ENCODE peak calls at places on chromosomes 6 and 20, in five cellular contexts. P is thoracic aorta, V is Peyer's patch, N is aorta, K is right atrium auricular region. E is an unnamed sample.

GRCh38 chr20:38872036-38872435 is 54.2 kb upstream of the FAM83D start:
- DNase-seq in N (no peak), V (no peak), P (no peak), K (no peak), E (no peak)

GRCh38 chr6:121999458-122000065 is 399.9 kb upstream of the HSF2 start:
- DNase-seq in K (no peak), V (no peak), P (no peak), N (no peak), E (no peak)

GRCh38 chr6:89068695-89069094 is 11.9 kb upstream of the PNRC1 start:
- DNase-seq in V (no peak), N (no peak), P (no peak), K (no peak), E (no peak)

GRCh38 chr20:33601016-33601415 is 61.1 kb upstream of the C20orf144 start:
- DNase-seq in K (no peak), P (no peak), V (no peak), N (no peak), E (no peak)

GRCh38 chr6:13846841-13847240 is 32.5 kb upstream of the MCUR1 start:
- DNase-seq in N (no peak), V (no peak), P (no peak), K (no peak), E (no peak)

GRCh38 chr20:10453241-10453640 is 18.1 kb downstream of the SLX4IP start:
- DNase-seq in N (no peak), V (peak; percentile 60), P (no peak), K (no peak), E (no peak)

GRCh38 chr6:67328269-67328668 is 1306.8 kb upstream of the ADGRB3 start:
- DNase-seq in N (no peak), V (no peak), P (no peak), K (no peak), E (no peak)

GRCh38 chr6:111601875-111602274 is 3.8 kb downstream of the TRAF3IP2 start:
- DNase-seq in N (no peak), P (no peak), V (no peak), K (peak; percentile 78), E (no peak)

GRCh38 chr6:36820700-36821580 is 18.3 kb downstream of the CPNE5 start:
- DNase-seq in V (no peak), N (no peak), P (no peak), K (no peak), E (peak; percentile 47)

GRCh38 chr20:9555781-9556180 is 41.4 kb downstream of the LAMP5 start:
- DNase-seq in K (no peak), V (no peak), N (no peak), P (no peak), E (no peak)

GRCh38 chr6:90286884-90287488 is 9.7 kb downstream of the BACH2 start:
- DNase-seq in N (no peak), K (no peak), V (peak; percentile 71), P (no peak), E (peak; percentile 67)

GRCh38 chr20:64176548-64177419 is 12.5 kb downstream of the MYT1 start:
- DNase-seq in P (no peak), V (no peak), N (no peak), K (no peak), E (peak; percentile 30)

GRCh38 chr6:487956-488355 is 96.4 kb downstream of the IRF4 start:
- DNase-seq in N (no peak), V (peak; percentile 88), P (no peak), K (no peak), E (no peak)

GRCh38 chr6:39137235-39137634 is 22.2 kb upstream of the SAYSD1 start:
- DNase-seq in P (no peak), N (no peak), V (no peak), K (no peak), E (no peak)

GRCh38 chr20:3218307-3218988 is 9.2 kb downstream of the ITPA start:
- DNase-seq in N (peak; percentile 89), P (no peak), K (no peak), V (peak; percentile 40), E (peak; percentile 60)

DNA sequence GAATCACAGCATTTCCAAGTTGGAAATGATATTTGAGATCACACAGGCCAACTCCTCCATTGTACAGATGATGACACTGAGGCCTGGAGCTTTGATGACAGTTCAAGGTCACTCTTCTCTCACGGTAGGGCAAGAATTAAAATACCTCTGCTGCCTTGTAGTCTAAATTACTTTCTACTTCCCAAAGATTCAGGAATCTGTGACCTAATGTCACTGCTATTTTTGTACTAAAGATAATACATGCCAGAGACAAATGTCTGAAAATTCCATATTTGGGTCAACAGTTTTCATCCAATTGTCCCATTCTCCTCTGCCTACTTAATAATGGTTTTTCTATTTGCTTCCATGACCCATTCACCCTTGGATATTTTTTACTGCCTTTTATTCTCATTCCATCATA is 160.0 kb downstream of the SOD2 start:
- DNase-seq in P (no peak), K (no peak), V (no peak), N (no peak), E (no peak)
- H3K4me1 ChIP-seq in P (peaks cover 3% of the 10 kb centered on the region), K (no peaks in the 10 kb centered on the region), V (no peaks in the 10 kb centered on the region), N (no peaks in the 10 kb centered on the region), E (no peaks in the 10 kb centered on the region)

GRCh38 chr6:6859722-6860121 is 248.0 kb upstream of the RREB1 start:
- DNase-seq in P (no peak), K (no peak), N (no peak), V (no peak), E (peak; percentile 15)

GRCh38 chr6:6861346-6861745 is 246.4 kb upstream of the RREB1 start:
- DNase-seq in K (no peak), P (no peak), N (no peak), V (no peak), E (no peak)

GRCh38 chr6:6858533-6858982 is 249.2 kb upstream of the RREB1 start:
- DNase-seq in K (no peak), N (no peak), P (no peak), V (no peak), E (no peak)

GRCh38 chr6:6856538-6857523 is 250.9 kb upstream of the RREB1 start:
- DNase-seq in N (no peak), V (peak; percentile 48), K (peak; percentile 70), P (no peak), E (peak; percentile 73)

DNA sequence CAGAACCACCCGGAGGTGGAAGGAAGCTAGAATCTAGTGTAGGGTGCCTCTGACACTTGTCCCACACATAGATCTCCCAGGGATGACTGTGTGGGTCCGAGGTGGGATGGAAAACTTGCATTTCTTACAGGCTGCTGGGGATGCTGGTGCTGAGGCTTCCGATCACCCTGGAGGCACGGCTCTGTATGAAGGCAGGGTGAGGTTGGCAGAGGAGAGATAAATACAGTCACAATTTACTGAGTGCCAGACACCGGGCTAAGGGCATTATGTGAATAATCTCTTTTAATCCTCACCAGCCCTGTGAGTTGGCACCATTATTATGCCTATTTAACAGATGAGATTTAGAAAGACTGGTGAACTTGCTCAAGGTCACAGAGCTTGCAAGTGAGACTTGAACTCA is 250.2 kb upstream of the RREB1 start:
- DNase-seq in V (no peak), P (no peak), N (no peak), K (no peak), E (no peak)
- H3K4me3 ChIP-seq in V (no peak overlapping the region), P (no peak overlapping the region), N (no peak overlapping the region), K (no peak overlapping the region), E (no peak overlapping the region)

GRCh38 chr20:2207770-2208097 is 88.1 kb upstream of the TGM3 start:
- DNase-seq in V (no peak), P (no peak), K (no peak), N (no peak), E (no peak)

GRCh38 chr20:2204021-2204420 is 91.8 kb upstream of the TGM3 start:
- DNase-seq in K (no peak), V (no peak), P (no peak), N (no peak), E (no peak)

GRCh38 chr20:2208897-2209296 is 86.9 kb upstream of the TGM3 start:
- DNase-seq in P (no peak), N (no peak), V (no peak), K (no peak), E (no peak)

GRCh38 chr20:2203436-2203835 is 92.4 kb upstream of the TGM3 start:
- DNase-seq in V (no peak), K (no peak), N (no peak), P (no peak), E (no peak)

DNA sequence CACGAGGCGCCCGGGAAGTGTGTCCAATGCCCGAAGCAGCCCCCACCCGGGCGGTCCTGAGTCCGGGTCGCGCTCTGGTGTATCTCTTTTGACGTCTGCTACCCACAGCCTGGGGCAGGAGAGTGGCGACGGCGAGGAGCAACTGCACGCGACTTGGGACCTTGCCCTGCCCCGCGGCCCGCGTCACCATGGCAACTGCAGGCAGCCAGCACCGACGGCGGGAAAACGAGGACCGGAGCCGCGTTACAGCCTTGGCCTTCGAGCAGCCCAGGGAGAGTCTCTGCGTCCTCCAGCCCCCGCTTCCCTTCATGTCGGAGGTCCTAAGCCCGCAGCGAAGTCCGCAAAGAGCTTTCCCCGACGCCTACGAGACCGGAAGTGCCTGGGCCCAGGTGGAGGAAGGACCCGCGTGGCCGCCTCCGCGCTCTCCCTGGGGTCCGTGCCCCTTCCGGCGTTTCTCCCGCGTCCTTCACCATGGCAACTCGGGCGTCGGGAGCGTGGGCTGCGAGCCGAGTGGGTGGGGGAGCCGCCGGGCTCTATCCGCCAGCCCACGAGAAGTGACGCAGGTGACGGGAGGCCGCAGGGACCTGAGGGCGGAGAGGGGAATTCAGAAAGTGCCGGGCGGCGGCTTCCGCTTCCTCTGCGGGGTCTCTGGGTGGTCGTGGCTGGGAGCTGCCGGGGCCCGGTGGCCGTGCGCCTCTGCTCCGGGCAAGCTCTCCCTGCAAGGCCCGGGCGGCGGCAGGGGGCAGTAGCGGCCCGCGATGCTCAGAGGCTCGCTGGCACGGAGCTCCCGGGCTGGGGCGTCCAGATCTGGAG is 88.6 kb upstream of the TGM3 start:
- DNase-seq in P (no peak), N (peak; percentile 92), K (peak; percentile 78), V (peak; percentile 71), E (peak; percentile 87)
- H3K27ac ChIP-seq in P (no peak overlapping the region), N (no peak overlapping the region), K (no peak overlapping the region), V (no peak overlapping the region), E (no peak overlapping the region)

DNA sequence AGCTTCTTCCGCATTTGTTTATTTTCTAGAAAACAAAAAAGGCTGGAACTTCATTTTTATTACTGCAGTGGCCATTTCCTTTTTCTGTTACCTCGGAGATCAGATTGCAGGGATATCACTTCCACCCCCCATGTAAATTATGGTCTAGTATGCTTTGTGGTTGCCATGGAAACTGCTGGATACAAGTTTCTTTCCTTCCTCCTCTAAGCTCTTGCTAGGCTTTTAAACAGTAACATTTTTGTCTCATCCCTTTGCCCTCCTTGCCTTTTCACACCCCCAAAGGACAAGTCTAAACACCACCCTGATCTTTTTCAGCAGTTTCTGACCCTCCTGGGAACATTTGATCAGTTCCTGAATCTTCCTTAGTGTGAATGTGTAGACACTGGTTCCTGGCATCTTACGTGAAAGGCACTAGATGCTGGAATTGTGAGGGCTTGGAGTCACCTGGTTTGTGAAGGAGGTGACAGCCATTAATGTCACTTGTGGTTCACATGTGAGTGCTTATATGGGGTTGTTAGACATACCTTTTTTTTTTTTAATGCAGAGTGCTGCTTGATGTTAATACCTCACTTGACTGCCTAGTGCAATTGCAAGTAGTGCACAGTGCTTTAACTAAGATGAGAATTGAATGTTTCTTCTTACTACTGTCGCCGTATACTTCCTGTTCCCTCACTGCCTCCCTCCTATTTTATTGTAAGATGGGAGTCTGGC is 181.6 kb downstream of the JARID2 start:
- DNase-seq in N (no peak), P (no peak), V (no peak), K (no peak), E (no peak)
- H3K4me1 ChIP-seq in N (peaks cover 8% of the 10 kb centered on the region), P (peaks cover 16% of the 10 kb centered on the region), V (peaks cover 20% of the 10 kb centered on the region), K (peaks cover 53% of the 10 kb centered on the region), E (peaks cover 39% of the 10 kb centered on the region)

GRCh38 chr20:59402697-59403096 is 102.3 kb downstream of the EDN3 start:
- DNase-seq in V (no peak), K (no peak), P (no peak), N (no peak), E (no peak)
- H3K4me3 ChIP-seq in V (no peak overlapping the region), K (no peak overlapping the region), P (no peak overlapping the region), N (no peak overlapping the region), E (no peak overlapping the region)